ENCODE peak calls at places on chromosome 17, in eight cellular contexts. I, C, J, E, Q, W, B and N are unnamed samples.

GRCh38 chr17:7755095-7755890 is 37.7 kb downstream of the DNAH2 start:
- DNase-seq in I (no peak), W (no peak), C (no peak), Q (no peak), J (no peak), B (no peak), E (no peak), N (no peak)

GRCh38 chr17:7885357-7886226 is 3.0 kb upstream of the CHD3 start:
- DNase-seq in W (peak; percentile 25), I (peak; percentile 55), E (peak; percentile 56), C (peak; percentile 72), J (peak; percentile 73), Q (peak; percentile 27), B (peak; percentile 80), N (peak; percentile 59)

GRCh38 chr17:8820311-8821010 is 21.3 kb upstream of the MFSD6L start:
- DNase-seq in C (no peak), I (peak; percentile 16), Q (no peak), W (no peak), E (no peak), B (no peak), J (no peak), N (no peak)

GRCh38 chr17:76163919-76164318 is 22.9 kb upstream of the FOXJ1 start:
- DNase-seq in B (no peak), E (no peak), C (peak; percentile 10), I (no peak), J (no peak), W (no peak), Q (no peak), N (no peak)

GRCh38 chr17:19508327-19508867 is 25.3 kb upstream of the SLC47A1 start:
- DNase-seq in Q (no peak), E (no peak), W (peak; percentile 20), J (peak; percentile 72), C (peak; percentile 32), B (peak; percentile 75), I (no peak), N (peak; percentile 70)

GRCh38 chr17:33647976-33648375 is 354.9 kb upstream of the ASIC2 start:
- DNase-seq in C (peak; percentile 67), W (no peak), J (no peak), I (no peak), E (no peak), Q (peak; percentile 29), B (peak; percentile 49), N (no peak)

GRCh38 chr17:17666111-17666714 is 15.0 kb upstream of the RAI1 start:
- DNase-seq in I (no peak), J (no peak), E (no peak), B (no peak), Q (peak; percentile 71), C (no peak), W (no peak), N (peak; percentile 33)

GRCh38 chr17:42846594-42847280 is 2.4 kb downstream of the AOC2 start:
- DNase-seq in Q (peak; percentile 47), J (no peak), W (no peak), I (no peak), B (no peak), E (no peak), C (no peak), N (no peak)

GRCh38 chr17:81190591-81190990 is 24.6 kb upstream of the AATK start:
- DNase-seq in J (no peak), Q (no peak), W (no peak), I (no peak), B (no peak), C (no peak), E (no peak), N (no peak)

GRCh38 chr17:75439287-75439686 is 17.1 kb upstream of the TMEM94 start:
- DNase-seq in B (no peak), J (no peak), I (no peak), W (no peak), C (no peak), E (no peak), Q (no peak), N (no peak)

GRCh38 chr17:8629371-8630226 is 926 bp downstream of the MYH10 start:
- DNase-seq in J (peak; percentile 74), E (no peak), C (peak; percentile 57), W (peak; percentile 23), Q (no peak), B (peak; percentile 67), I (peak; percentile 53), N (peak; percentile 41)

GRCh38 chr17:77489898-77490265 is 349.1 kb downstream of the SEC14L1 start:
- DNase-seq in J (peak; percentile 97), E (no peak), Q (no peak), C (no peak), B (no peak), I (no peak), W (peak; percentile 88), N (peak; percentile 97)

GRCh38 chr17:19364699-19365498 is 2.4 kb upstream of the B9D1 start:
- DNase-seq in W (no peak), E (no peak), I (no peak), B (peak; percentile 40), Q (no peak), J (no peak), C (no peak), N (no peak)

GRCh38 chr17:39173539-39174274 is 7.7 kb upstream of the ARL5C start:
- DNase-seq in I (no peak), C (no peak), W (no peak), J (no peak), B (no peak), E (no peak), Q (no peak), N (no peak)

GRCh38 chr17:39177256-39177655 is 11.3 kb upstream of the ARL5C start:
- DNase-seq in J (no peak), B (peak; percentile 59), W (no peak), E (no peak), Q (no peak), C (peak; percentile 98), I (no peak), N (no peak)

GRCh38 chr17:39171933-39172332 is 6.0 kb upstream of the ARL5C start:
- DNase-seq in W (no peak), J (no peak), B (no peak), I (no peak), Q (no peak), E (no peak), C (no peak), N (no peak)

GRCh38 chr17:39175695-39176093 is 9.7 kb upstream of the ARL5C start:
- DNase-seq in J (no peak), Q (no peak), C (no peak), I (no peak), B (no peak), W (no peak), E (no peak), N (peak; percentile 52)

DNA sequence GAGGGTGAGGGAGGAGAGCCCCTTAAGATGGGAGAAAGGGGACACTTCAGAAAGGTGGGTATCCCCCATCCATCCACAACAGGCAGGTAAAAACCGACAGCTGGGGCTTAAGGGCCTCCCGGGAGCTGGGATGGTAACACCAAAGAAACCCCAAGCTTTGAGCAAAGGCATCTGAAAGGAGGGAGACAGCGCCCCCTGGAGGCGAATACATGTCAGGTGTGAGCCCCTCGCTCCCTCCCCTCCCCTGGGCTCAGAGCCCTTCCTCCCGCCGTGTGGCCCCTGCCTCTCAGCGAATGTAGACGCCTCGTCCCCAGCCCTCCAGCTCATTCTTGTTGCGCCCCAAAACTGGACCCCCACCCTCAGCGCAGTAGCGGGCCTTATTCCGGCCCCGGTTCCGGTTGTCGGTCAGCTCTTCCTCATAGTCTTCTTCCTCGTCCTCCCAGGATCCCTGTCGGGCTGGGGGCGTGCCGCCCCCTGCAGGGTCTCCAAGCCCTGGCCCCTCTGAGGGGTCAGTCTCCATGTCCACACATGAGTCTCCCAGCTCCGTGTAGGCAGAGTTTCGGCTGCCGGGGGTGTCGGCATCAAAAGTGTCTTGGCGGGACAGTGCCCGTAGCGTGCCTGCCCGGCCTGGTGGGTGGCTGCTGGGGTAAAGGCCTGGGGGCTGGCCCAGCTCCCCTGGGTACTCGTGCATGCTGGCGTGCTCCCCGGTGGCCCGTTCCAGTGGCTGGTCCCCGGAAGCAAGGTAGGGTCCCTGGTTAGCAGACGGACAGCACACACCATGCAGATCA is 9.1 kb upstream of the ARL5C start:
- DNase-seq in B (peak; percentile 93), Q (peak; percentile 78), C (peak; percentile 97), I (peak; percentile 83), J (peak; percentile 84), W (peak; percentile 83), E (peak; percentile 71), N (peak; percentile 90)
- TF ChIP-seq CTCF in B (peak; percentile 85), Q (peak; percentile 80), C (peak; percentile 80), I (peak; percentile 95), J (peak; percentile 77), W (peak; percentile 93), E (peak; percentile 56), N (peak; percentile 87)

DNA sequence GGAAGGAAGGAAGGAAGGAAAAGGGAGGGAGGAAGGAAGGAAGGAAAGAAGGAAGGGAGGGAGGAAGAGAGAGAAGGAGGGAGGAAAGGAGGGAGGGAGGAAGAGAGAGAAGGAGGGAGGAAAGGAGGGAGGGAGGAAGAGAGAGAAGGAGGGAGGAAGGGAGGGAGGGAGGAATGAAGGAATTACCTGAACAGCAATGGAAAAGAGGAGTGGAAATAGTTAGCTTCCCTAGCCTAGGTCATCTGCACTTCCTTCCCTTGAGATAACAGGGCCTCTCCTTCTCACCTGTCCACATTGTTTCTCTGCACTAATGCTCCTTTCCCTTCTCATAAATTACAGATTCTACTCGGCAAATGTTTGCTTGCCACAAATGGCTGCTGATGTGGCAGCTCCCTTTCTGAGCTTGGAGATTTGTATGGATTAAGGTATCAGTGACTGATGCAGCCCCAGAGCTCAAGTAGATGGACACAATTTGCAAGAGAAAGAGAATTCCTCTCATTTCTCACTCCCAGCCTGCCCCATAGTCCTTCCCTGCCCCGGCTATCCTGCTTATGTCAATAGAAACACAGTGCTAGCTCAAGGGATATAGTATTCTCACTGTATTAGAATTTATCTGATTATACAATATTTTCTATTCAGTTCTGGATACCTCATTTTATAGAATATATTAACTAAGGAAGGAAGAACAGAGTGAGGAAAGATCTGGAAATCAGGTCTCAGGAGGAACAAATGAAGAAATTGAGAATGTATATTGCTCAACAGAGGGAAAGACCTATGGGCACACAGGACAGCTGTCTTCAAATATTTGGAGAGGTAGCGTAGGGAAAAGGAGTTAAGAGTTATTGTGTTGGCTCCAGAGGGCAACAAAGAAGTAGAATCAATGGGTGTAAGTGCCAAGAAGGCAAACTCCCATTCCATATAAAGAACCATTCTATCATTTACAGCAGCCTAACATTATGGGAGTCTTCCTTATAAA is 14.6 kb downstream of the HOXB1 start:
- DNase-seq in I (no peak), B (no peak), Q (no peak), E (no peak), W (no peak), C (peak; percentile 77), J (no peak), N (no peak)
- TF ChIP-seq CTCF in I (no peak), B (no peak), Q (no peak), E (no peak), W (no peak), C (no peak), J (no peak), N (no peak)

DNA sequence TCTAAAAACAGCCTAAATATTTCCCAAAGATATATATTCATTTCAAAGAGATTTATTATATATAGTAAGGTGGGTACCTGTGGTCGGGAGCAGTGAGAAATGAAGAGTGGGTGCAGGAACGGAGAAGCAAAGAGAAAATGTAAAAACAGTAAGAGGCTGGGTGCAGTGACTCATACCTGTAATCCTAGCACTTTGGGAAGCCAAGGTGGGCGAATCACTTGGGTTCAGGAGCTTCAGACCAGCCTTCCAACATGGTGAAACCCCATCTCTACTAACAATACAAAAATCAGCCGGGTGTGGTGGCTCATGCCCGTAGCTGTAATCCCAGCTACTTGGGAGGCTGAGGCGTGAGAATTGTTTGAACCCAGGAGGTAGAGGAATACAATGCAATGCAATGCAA is 257.1 kb downstream of the BCAS3 start:
- DNase-seq in I (no peak), W (no peak), B (no peak), J (no peak), E (no peak), C (peak; percentile 2), Q (no peak), N (no peak)
- TF ChIP-seq CTCF in I (no peak), W (no peak), B (no peak), J (no peak), E (no peak), C (no peak), Q (no peak), N (no peak)

GRCh38 chr17:4541328-4542002 is 13.7 kb downstream of the MYBBP1A start:
- DNase-seq in I (no peak), C (no peak), E (no peak), Q (no peak), B (no peak), J (no peak), W (no peak), N (peak; percentile 11)
- TF ChIP-seq CTCF in I (no peak), C (no peak), E (no peak), Q (no peak), B (no peak), J (no peak), W (no peak), N (no peak)